ENCODE peak calls at places on chromosome 1, in eight cellular contexts. S, T, O, Z, P, X, M and Q are unnamed samples.

GRCh38 chr1:230317823-230318819 is 108.0 kb downstream of the PGBD5 start:
- DNase-seq in M (no peak), Z (no peak), O (no peak), P (peak), T (no peak), S (no peak), X (no peak), Q (no peak)

GRCh38 chr1:30263888-30264671 is 459.3 kb downstream of the MATN1 start:
- DNase-seq in P (no peak), T (no peak), S (no peak), M (no peak), O (no peak), X (no peak), Z (no peak), Q (no peak)

GRCh38 chr1:113552244-113552643 is 161.9 kb downstream of the MAGI3 start:
- DNase-seq in Z (no peak), O (no peak), S (no peak), X (peak), M (no peak), T (no peak), P (no peak), Q (no peak)

GRCh38 chr1:33339413-33339812 is 18.5 kb upstream of the A3GALT2 start:
- DNase-seq in X (no peak), M (no peak), S (no peak), P (no peak), T (no peak), O (no peak), Z (no peak), Q (no peak)

GRCh38 chr1:246837418-246838117 is 94.2 kb downstream of the AHCTF1 start:
- DNase-seq in T (no peak), Z (no peak), S (no peak), M (no peak), P (no peak), O (peak), X (no peak), Q (peak)

GRCh38 chr1:245264226-245264625 is 109.4 kb downstream of the KIF26B start:
- DNase-seq in S (no peak), Z (no peak), O (no peak), T (no peak), X (no peak), M (no peak), P (no peak), Q (no peak)

GRCh38 chr1:51636765-51637522 is 20.1 kb downstream of the OSBPL9 start:
- DNase-seq in X (peak), O (no peak), T (no peak), S (no peak), P (no peak), Z (peak), M (no peak), Q (no peak)

GRCh38 chr1:8211620-8212442 is 106.1 kb upstream of the SLC45A1 start:
- DNase-seq in P (peak), Z (peak), X (peak), S (no peak), T (peak), O (no peak), M (no peak), Q (peak)

GRCh38 chr1:176949033-176949662 is 215.4 kb downstream of the ASTN1 start:
- DNase-seq in P (peak), S (peak), M (peak), T (peak), Z (peak), X (peak), O (no peak), Q (peak)

GRCh38 chr1:42439940-42440339 is 15.9 kb downstream of the ZMYND12 start:
- DNase-seq in Z (no peak), S (no peak), O (no peak), T (no peak), X (peak), P (peak), M (no peak), Q (no peak)

GRCh38 chr1:247409869-247410544 is 6.0 kb upstream of the NLRP3 start:
- DNase-seq in M (no peak), O (peak), Z (no peak), T (no peak), X (no peak), P (no peak), S (no peak), Q (no peak)

GRCh38 chr1:112995890-112996289 is 39.9 kb upstream of the SLC16A1 start:
- DNase-seq in Z (no peak), M (no peak), P (no peak), S (no peak), X (peak), T (no peak), O (no peak), Q (no peak)

GRCh38 chr1:229086686-229087085 is 184.2 kb upstream of the RAB4A start:
- DNase-seq in Z (no peak), P (no peak), X (no peak), T (no peak), M (no peak), O (no peak), S (no peak), Q (peak)

GRCh38 chr1:212186427-212187207 is 98.6 kb upstream of the PPP2R5A start:
- DNase-seq in O (peak), Z (no peak), P (no peak), T (no peak), M (no peak), X (no peak), S (no peak), Q (peak)

GRCh38 chr1:101332622-101333021 is 95.8 kb downstream of the S1PR1 start:
- DNase-seq in P (no peak), X (no peak), M (no peak), O (no peak), S (no peak), Z (no peak), T (no peak), Q (no peak)

GRCh38 chr1:94707321-94708298 is 112.5 kb upstream of the SLC44A3 start:
- DNase-seq in S (no peak), O (no peak), P (no peak), T (no peak), Z (no peak), X (no peak), M (no peak), Q (no peak)

GRCh38 chr1:1004780-1005697 is 5.1 kb upstream of the HES4 start:
- DNase-seq in O (no peak), Z (no peak), M (no peak), S (peak), X (peak), T (no peak), P (no peak), Q (peak)

GRCh38 chr1:192601145-192602048 is 25.8 kb downstream of the RGS1 start:
- DNase-seq in T (no peak), M (no peak), S (no peak), Z (no peak), O (no peak), X (no peak), P (no peak), Q (peak)

GRCh38 chr1:145953861-145954260 is 4.0 kb downstream of the LIX1L start:
- DNase-seq in M (no peak), S (no peak), X (no peak), Z (no peak), T (no peak), P (no peak), O (no peak), Q (no peak)

GRCh38 chr1:18111605-18112297 is 4.2 kb downstream of the IGSF21 start:
- DNase-seq in X (no peak), O (no peak), T (no peak), S (no peak), Z (no peak), M (no peak), P (no peak), Q (no peak)

GRCh38 chr1:33997127-33998047 is 133.5 kb downstream of the HMGB4 start:
- DNase-seq in Z (no peak), M (no peak), S (no peak), T (no peak), X (no peak), O (no peak), P (no peak), Q (no peak)

GRCh38 chr1:229691362-229691761 is 65.3 kb downstream of the URB2 start:
- DNase-seq in M (no peak), S (no peak), Z (no peak), O (no peak), T (no peak), X (no peak), P (no peak), Q (no peak)

GRCh38 chr1:95230768-95231191 is 3.2 kb upstream of the RWDD3 start:
- DNase-seq in T (no peak), M (no peak), S (no peak), P (peak), O (no peak), X (no peak), Z (no peak), Q (no peak)

GRCh38 chr1:52674497-52675384 is 23.4 kb downstream of the COA7 start:
- DNase-seq in M (no peak), Z (no peak), S (peak), P (no peak), T (no peak), O (no peak), X (peak), Q (peak)

GRCh38 chr1:196393742-196394141 is 214.5 kb downstream of the KCNT2 start:
- DNase-seq in T (no peak), X (peak), M (no peak), O (no peak), S (no peak), Z (no peak), P (no peak), Q (no peak)

GRCh38 chr1:15515026-15515663 is 8.9 kb downstream of the CASP9 start:
- DNase-seq in X (no peak), S (no peak), O (no peak), T (no peak), P (no peak), Z (no peak), M (no peak), Q (peak)

GRCh38 chr1:180145446-180145845 is 9.2 kb upstream of the QSOX1 start:
- DNase-seq in S (no peak), O (no peak), X (no peak), T (no peak), M (no peak), P (no peak), Z (no peak), Q (no peak)

GRCh38 chr1:193448682-193449461 is 262.5 kb upstream of the B3GALT2 start:
- DNase-seq in X (no peak), M (no peak), P (no peak), O (peak), S (no peak), Z (no peak), T (no peak), Q (no peak)

GRCh38 chr1:169151338-169151837 is 44.9 kb downstream of the ATP1B1 start:
- DNase-seq in P (no peak), T (no peak), X (no peak), S (no peak), M (no peak), O (no peak), Z (no peak), Q (no peak)

GRCh38 chr1:37498872-37499617 is 15.5 kb downstream of the MEAF6 start:
- DNase-seq in T (no peak), O (no peak), P (no peak), Z (no peak), X (peak), S (no peak), M (no peak), Q (no peak)

GRCh38 chr1:8382608-8383525 is 65.0 kb downstream of the SLC45A1 start:
- DNase-seq in S (no peak), T (no peak), M (no peak), Z (no peak), P (no peak), X (no peak), O (no peak), Q (peak)

GRCh38 chr1:218674280-218674773 is 329.2 kb downstream of the TGFB2 start:
- DNase-seq in Z (peak), X (peak), T (peak), S (no peak), M (peak), P (peak), O (no peak), Q (peak)

GRCh38 chr1:224431726-224432125 is 2.9 kb downstream of the WDR26 start:
- DNase-seq in X (peak), Z (no peak), M (no peak), O (no peak), P (no peak), S (no peak), T (no peak), Q (no peak)
- H3K4me3 ChIP-seq in X (peak), Z (no peak), M (no peak), O (peak), P (peak), S (peak), T (peak), Q (peak)

GRCh38 chr1:21305155-21305899 is 15.1 kb upstream of the ECE1 start:
- DNase-seq in T (no peak), O (no peak), P (no peak), Z (no peak), X (no peak), S (no peak), M (no peak), Q (no peak)
- TF ChIP-seq MAX in T (no peak), O (no peak), P (no peak), Z (no peak), X (no peak), S (no peak), M (no peak), Q (no peak)

GRCh38 chr1:31936278-31936965 is 1.7 kb downstream of the PTP4A2 start:
- DNase-seq in M (no peak), O (no peak), X (no peak), T (no peak), S (no peak), Z (no peak), P (no peak), Q (peak)

GRCh38 chr1:31936966-31937299 is 1.2 kb downstream of the PTP4A2 start:
- DNase-seq in M (no peak), P (no peak), Z (no peak), X (peak), S (no peak), T (no peak), O (no peak), Q (no peak)

GRCh38 chr1:31934251-31934650 is 3.9 kb downstream of the PTP4A2 start:
- DNase-seq in X (no peak), S (no peak), O (no peak), T (no peak), P (no peak), M (no peak), Z (no peak), Q (no peak)

GRCh38 chr1:31932491-31933316 is 5.5 kb downstream of the PTP4A2 start:
- DNase-seq in O (no peak), M (no peak), P (peak), Z (no peak), X (peak), T (no peak), S (no peak), Q (peak)

DNA sequence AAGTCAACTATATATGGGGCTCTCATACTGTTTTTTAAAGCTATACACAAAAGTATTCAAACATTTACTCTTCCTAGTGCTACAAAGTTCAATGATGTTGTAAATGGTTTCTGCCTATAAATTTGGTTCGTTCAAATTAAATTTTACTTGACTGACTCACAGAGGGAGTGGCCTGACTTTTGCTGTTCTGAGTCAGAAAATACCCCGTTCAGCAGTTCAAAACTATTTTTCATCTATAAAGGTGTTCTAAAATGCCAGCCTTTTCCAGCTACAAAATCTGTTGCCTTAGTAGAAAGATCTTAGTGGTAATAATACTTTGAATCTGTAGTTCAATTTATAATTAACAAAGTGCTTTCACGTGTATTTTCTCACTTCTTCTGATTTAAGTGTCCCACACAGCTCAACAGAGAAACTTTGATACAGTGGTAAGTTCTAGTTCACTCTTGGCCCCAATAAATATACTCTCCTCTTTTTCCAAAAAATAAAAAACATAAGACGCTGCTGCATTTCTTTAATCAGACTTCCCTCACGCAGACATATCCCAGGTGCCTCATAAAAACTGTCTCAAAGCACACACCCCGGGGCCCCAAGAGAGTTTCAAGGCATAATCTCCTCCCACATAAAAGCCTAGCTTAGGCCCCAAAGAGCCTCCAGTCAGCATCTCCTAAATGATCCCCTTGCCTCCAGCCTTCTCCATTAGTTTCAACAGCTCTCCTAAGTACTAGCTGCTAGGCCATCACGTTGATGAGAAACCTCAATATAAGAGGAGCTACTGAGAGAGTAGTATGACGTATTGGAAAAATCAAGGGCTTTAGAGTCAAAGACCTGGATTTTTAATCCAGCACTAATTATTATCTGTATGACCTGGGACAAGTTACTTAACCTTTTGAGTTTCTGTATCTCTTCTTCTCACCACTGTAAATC is 3.2 kb downstream of the PTP4A2 start:
- DNase-seq in T (no peak), X (peak), P (no peak), O (no peak), M (no peak), S (no peak), Z (no peak), Q (peak)
- TF ChIP-seq POLR2A in T (no peak), X (no peak), P (no peak), O (no peak), M (no peak), S (no peak), Z (no peak), Q (no peak)

GRCh38 chr1:65762081-65762862 is 30.4 kb upstream of the PDE4B start:
- DNase-seq in S (no peak), T (no peak), O (no peak), X (no peak), M (no peak), P (no peak), Z (no peak), Q (no peak)
- H3K4me3 ChIP-seq in S (no peak), T (no peak), O (no peak), X (no peak), M (no peak), P (no peak), Z (no peak), Q (no peak)

GRCh38 chr1:221704291-221704690 is 37.6 kb downstream of the DUSP10 start:
- DNase-seq in S (no peak), T (no peak), X (no peak), P (no peak), Z (no peak), M (no peak), O (no peak), Q (peak)

GRCh38 chr1:221708076-221708571 is 33.8 kb downstream of the DUSP10 start:
- DNase-seq in M (no peak), P (no peak), S (peak), T (no peak), O (peak), X (no peak), Z (no peak), Q (peak)

GRCh38 chr1:221708987-221709386 is 32.9 kb downstream of the DUSP10 start:
- DNase-seq in M (no peak), S (no peak), P (peak), O (no peak), Z (no peak), X (peak), T (peak), Q (peak)

GRCh38 chr1:221706191-221706590 is 35.7 kb downstream of the DUSP10 start:
- DNase-seq in P (no peak), Z (no peak), T (no peak), O (no peak), M (no peak), S (no peak), X (no peak), Q (no peak)

DNA sequence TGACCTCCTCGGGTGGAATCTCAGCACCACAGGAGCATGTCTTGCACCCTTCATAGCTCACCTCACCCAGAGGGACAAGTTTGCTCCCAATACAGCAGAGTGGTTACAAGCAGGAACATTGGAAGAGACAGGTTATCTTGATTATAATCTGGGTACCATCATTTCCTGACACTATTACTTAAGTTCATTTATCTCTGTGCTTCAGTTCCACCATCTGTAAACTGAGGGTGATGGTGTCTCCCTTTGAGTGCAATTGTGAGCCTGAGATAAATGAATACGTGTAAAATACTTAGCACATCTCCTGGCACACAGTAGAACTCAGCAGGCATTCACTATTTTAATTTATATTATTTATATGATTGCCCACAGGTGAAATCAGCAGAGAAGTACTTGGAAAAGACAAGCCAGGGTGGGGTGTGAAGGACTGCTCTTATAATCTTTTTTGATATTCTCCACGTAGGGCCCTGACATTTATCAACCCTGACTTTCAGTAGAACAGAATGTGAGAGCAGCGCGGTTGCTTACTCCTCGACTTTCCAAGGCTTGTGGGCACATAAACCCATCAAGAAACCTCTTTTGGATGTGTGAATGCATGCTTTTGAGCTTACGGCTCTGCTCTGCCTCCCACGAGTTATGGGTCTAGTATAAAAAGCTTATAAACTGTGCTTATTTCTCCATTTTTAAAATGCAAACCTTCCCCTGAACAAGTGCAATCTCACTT is 34.9 kb downstream of the DUSP10 start:
- DNase-seq in M (no peak), X (no peak), T (no peak), P (no peak), O (no peak), S (no peak), Z (no peak), Q (peak)
- TF ChIP-seq MAX in M (no peak), X (no peak), T (no peak), P (no peak), O (no peak), S (no peak), Z (no peak), Q (no peak)

GRCh38 chr1:109993885-109994284 is 9.3 kb downstream of the AHCYL1 start:
- DNase-seq in Z (no peak), T (no peak), X (no peak), O (no peak), M (no peak), P (no peak), S (no peak), Q (no peak)
- TF ChIP-seq POLR2A in Z (no peak), T (no peak), X (no peak), O (no peak), M (no peak), P (no peak), S (no peak), Q (no peak)